ENCODE peak calls at places on chromosomes 11 and 22, in nine cellular contexts. One of them, this sample, is unnamed.

GRCh38 chr11:69536406-69536805 is 54.9 kb downstream of the LINC01488 start:
- DNase-seq in heart left ventricle: no peak
- DNase-seq in left lung: no peak
- DNase-seq in dorsolateral prefrontal cortex: no peak
- DNase-seq in BJ: no peak
- DNase-seq in pancreas: no peak
- DNase-seq in astrocyte of the spinal cord: no peak
- DNase-seq in AG10803: no peak
- DNase-seq in Panc1: no peak
- DNase-seq in this sample: no peak

GRCh38 chr11:91209751-91210150 is 986.9 kb upstream of the CHORDC1 start:
- DNase-seq in left lung: no peak
- DNase-seq in heart left ventricle: no peak
- DNase-seq in astrocyte of the spinal cord: no peak
- DNase-seq in BJ: no peak
- DNase-seq in pancreas: no peak
- DNase-seq in AG10803: no peak
- DNase-seq in dorsolateral prefrontal cortex: no peak
- DNase-seq in Panc1: no peak
- DNase-seq in this sample: no peak

GRCh38 chr11:14551380-14551779 is 31.2 kb upstream of the PSMA1 start:
- DNase-seq in Panc1: no peak
- DNase-seq in BJ: no peak
- DNase-seq in astrocyte of the spinal cord: no peak
- DNase-seq in AG10803: no peak
- DNase-seq in pancreas: no peak
- DNase-seq in heart left ventricle: no peak
- DNase-seq in dorsolateral prefrontal cortex: no peak
- DNase-seq in left lung: no peak
- DNase-seq in this sample: no peak

GRCh38 chr11:46256540-46257001 is 20.9 kb upstream of the CREB3L1 start:
- DNase-seq in BJ: no peak
- DNase-seq in dorsolateral prefrontal cortex: no peak
- DNase-seq in astrocyte of the spinal cord: no peak
- DNase-seq in Panc1: no peak
- DNase-seq in left lung: no peak
- DNase-seq in pancreas: no peak
- DNase-seq in AG10803: no peak
- DNase-seq in heart left ventricle: no peak
- DNase-seq in this sample: no peak

GRCh38 chr11:36354221-36355003 is 58.3 kb downstream of the PRR5L start:
- DNase-seq in heart left ventricle: no peak
- DNase-seq in left lung: no peak
- DNase-seq in pancreas: no peak
- DNase-seq in BJ: peak
- DNase-seq in dorsolateral prefrontal cortex: no peak
- DNase-seq in astrocyte of the spinal cord: peak
- DNase-seq in Panc1: no peak
- DNase-seq in AG10803: peak
- DNase-seq in this sample: peak

GRCh38 chr22:20786536-20786979 is 12.6 kb downstream of the SERPIND1 start:
- DNase-seq in pancreas: peak
- DNase-seq in BJ: no peak
- DNase-seq in dorsolateral prefrontal cortex: no peak
- DNase-seq in heart left ventricle: peak
- DNase-seq in astrocyte of the spinal cord: no peak
- DNase-seq in AG10803: no peak
- DNase-seq in left lung: no peak
- DNase-seq in Panc1: no peak
- DNase-seq in this sample: no peak

GRCh38 chr22:29733362-29734322 is 13.8 kb downstream of the CABP7 start:
- DNase-seq in heart left ventricle: peak
- DNase-seq in Panc1: no peak
- DNase-seq in BJ: no peak
- DNase-seq in dorsolateral prefrontal cortex: no peak
- DNase-seq in pancreas: no peak
- DNase-seq in astrocyte of the spinal cord: no peak
- DNase-seq in AG10803: no peak
- DNase-seq in left lung: no peak
- DNase-seq in this sample: no peak

GRCh38 chr22:27476729-27477128 is 324.8 kb downstream of the MN1 start:
- DNase-seq in AG10803: peak
- DNase-seq in dorsolateral prefrontal cortex: no peak
- DNase-seq in Panc1: no peak
- DNase-seq in heart left ventricle: no peak
- DNase-seq in pancreas: no peak
- DNase-seq in BJ: no peak
- DNase-seq in left lung: no peak
- DNase-seq in astrocyte of the spinal cord: peak
- DNase-seq in this sample: no peak

GRCh38 chr11:63888170-63889086 is 28.5 kb downstream of the RCOR2 start:
- DNase-seq in heart left ventricle: peak
- DNase-seq in BJ: no peak
- DNase-seq in pancreas: peak
- DNase-seq in dorsolateral prefrontal cortex: no peak
- DNase-seq in Panc1: no peak
- DNase-seq in astrocyte of the spinal cord: peak
- DNase-seq in AG10803: peak
- DNase-seq in left lung: peak
- DNase-seq in this sample: no peak
- H3K4me3 ChIP-seq in heart left ventricle: no peak
- H3K4me3 ChIP-seq in BJ: peak
- H3K4me3 ChIP-seq in pancreas: peak
- H3K4me3 ChIP-seq in dorsolateral prefrontal cortex: peak
- H3K4me3 ChIP-seq in Panc1: peak
- H3K4me3 ChIP-seq in astrocyte of the spinal cord: no peak
- H3K4me3 ChIP-seq in AG10803: peak
- H3K4me3 ChIP-seq in left lung: peak
- H3K4me3 ChIP-seq in this sample: no peak

GRCh38 chr11:44787981-44788380 is 61.2 kb downstream of the TSPAN18 start:
- DNase-seq in left lung: peak
- DNase-seq in heart left ventricle: no peak
- DNase-seq in pancreas: no peak
- DNase-seq in BJ: no peak
- DNase-seq in dorsolateral prefrontal cortex: no peak
- DNase-seq in astrocyte of the spinal cord: no peak
- DNase-seq in Panc1: no peak
- DNase-seq in AG10803: no peak
- DNase-seq in this sample: no peak

GRCh38 chr11:44784784-44785183 is 58.0 kb downstream of the TSPAN18 start:
- DNase-seq in Panc1: no peak
- DNase-seq in heart left ventricle: no peak
- DNase-seq in AG10803: no peak
- DNase-seq in dorsolateral prefrontal cortex: no peak
- DNase-seq in pancreas: no peak
- DNase-seq in BJ: no peak
- DNase-seq in astrocyte of the spinal cord: no peak
- DNase-seq in left lung: no peak
- DNase-seq in this sample: no peak

GRCh38 chr11:44787070-44787469 is 60.3 kb downstream of the TSPAN18 start:
- DNase-seq in AG10803: no peak
- DNase-seq in heart left ventricle: no peak
- DNase-seq in left lung: no peak
- DNase-seq in astrocyte of the spinal cord: no peak
- DNase-seq in Panc1: no peak
- DNase-seq in pancreas: no peak
- DNase-seq in dorsolateral prefrontal cortex: no peak
- DNase-seq in BJ: no peak
- DNase-seq in this sample: no peak

GRCh38 chr11:44784438-44784760 is 57.6 kb downstream of the TSPAN18 start:
- DNase-seq in left lung: no peak
- DNase-seq in pancreas: no peak
- DNase-seq in AG10803: no peak
- DNase-seq in dorsolateral prefrontal cortex: no peak
- DNase-seq in Panc1: no peak
- DNase-seq in heart left ventricle: no peak
- DNase-seq in astrocyte of the spinal cord: no peak
- DNase-seq in BJ: no peak
- DNase-seq in this sample: no peak

GRCh38 chr11:44785856-44786606 is 59.3 kb downstream of the TSPAN18 start:
- DNase-seq in AG10803: no peak
- DNase-seq in left lung: no peak
- DNase-seq in Panc1: no peak
- DNase-seq in pancreas: no peak
- DNase-seq in heart left ventricle: no peak
- DNase-seq in BJ: no peak
- DNase-seq in dorsolateral prefrontal cortex: no peak
- DNase-seq in astrocyte of the spinal cord: no peak
- DNase-seq in this sample: no peak
- TF ChIP-seq CTCF in AG10803: peak
- TF ChIP-seq CTCF in left lung: no peak
- TF ChIP-seq CTCF in Panc1: no peak
- TF ChIP-seq CTCF in pancreas: no peak
- TF ChIP-seq CTCF in heart left ventricle: peak
- TF ChIP-seq CTCF in BJ: peak
- TF ChIP-seq CTCF in dorsolateral prefrontal cortex: no peak
- TF ChIP-seq CTCF in astrocyte of the spinal cord: no peak
- TF ChIP-seq CTCF in this sample: peak

DNA sequence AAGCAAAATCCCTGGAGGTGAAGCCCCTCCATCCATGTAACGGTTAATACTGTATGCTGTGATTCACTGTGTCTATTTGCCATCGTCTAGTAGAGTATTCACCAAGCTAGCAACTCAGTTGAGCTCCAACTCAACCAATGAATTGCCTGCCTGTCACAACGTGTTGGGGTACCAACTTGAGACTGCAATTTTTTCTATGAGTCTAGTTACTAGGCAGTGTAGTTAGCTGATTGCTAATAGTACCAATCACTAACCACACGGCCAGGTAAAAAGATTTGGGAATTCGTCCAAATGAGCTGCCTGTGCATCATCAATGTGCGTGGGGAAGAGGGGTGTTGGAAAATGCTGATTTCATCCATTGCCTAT is 1.0 kb upstream of the BTG4 start:
- DNase-seq in dorsolateral prefrontal cortex: no peak
- DNase-seq in pancreas: no peak
- DNase-seq in Panc1: no peak
- DNase-seq in left lung: no peak
- DNase-seq in AG10803: no peak
- DNase-seq in heart left ventricle: no peak
- DNase-seq in BJ: no peak
- DNase-seq in astrocyte of the spinal cord: no peak
- DNase-seq in this sample: no peak
- H3K4me3 ChIP-seq in dorsolateral prefrontal cortex: peak
- H3K4me3 ChIP-seq in pancreas: no peak
- H3K4me3 ChIP-seq in Panc1: peak
- H3K4me3 ChIP-seq in left lung: no peak
- H3K4me3 ChIP-seq in AG10803: peak
- H3K4me3 ChIP-seq in heart left ventricle: no peak
- H3K4me3 ChIP-seq in BJ: peak
- H3K4me3 ChIP-seq in astrocyte of the spinal cord: no peak
- H3K4me3 ChIP-seq in this sample: no peak

GRCh38 chr11:120871924-120872323 is 152.0 kb upstream of the TBCEL start:
- DNase-seq in AG10803: no peak
- DNase-seq in BJ: no peak
- DNase-seq in pancreas: no peak
- DNase-seq in Panc1: no peak
- DNase-seq in left lung: no peak
- DNase-seq in heart left ventricle: no peak
- DNase-seq in dorsolateral prefrontal cortex: no peak
- DNase-seq in astrocyte of the spinal cord: no peak
- DNase-seq in this sample: no peak

GRCh38 chr11:120867988-120868387 is 155.9 kb upstream of the TBCEL start:
- DNase-seq in astrocyte of the spinal cord: no peak
- DNase-seq in left lung: no peak
- DNase-seq in dorsolateral prefrontal cortex: no peak
- DNase-seq in BJ: no peak
- DNase-seq in heart left ventricle: no peak
- DNase-seq in Panc1: no peak
- DNase-seq in pancreas: no peak
- DNase-seq in AG10803: no peak
- DNase-seq in this sample: no peak

GRCh38 chr11:120869097-120869496 is 154.8 kb upstream of the TBCEL start:
- DNase-seq in astrocyte of the spinal cord: no peak
- DNase-seq in Panc1: no peak
- DNase-seq in AG10803: no peak
- DNase-seq in BJ: no peak
- DNase-seq in left lung: no peak
- DNase-seq in pancreas: no peak
- DNase-seq in heart left ventricle: no peak
- DNase-seq in dorsolateral prefrontal cortex: no peak
- DNase-seq in this sample: no peak

GRCh38 chr11:120867531-120867930 is 156.4 kb upstream of the TBCEL start:
- DNase-seq in BJ: no peak
- DNase-seq in Panc1: no peak
- DNase-seq in astrocyte of the spinal cord: no peak
- DNase-seq in pancreas: no peak
- DNase-seq in AG10803: no peak
- DNase-seq in heart left ventricle: no peak
- DNase-seq in dorsolateral prefrontal cortex: no peak
- DNase-seq in left lung: no peak
- DNase-seq in this sample: no peak

DNA sequence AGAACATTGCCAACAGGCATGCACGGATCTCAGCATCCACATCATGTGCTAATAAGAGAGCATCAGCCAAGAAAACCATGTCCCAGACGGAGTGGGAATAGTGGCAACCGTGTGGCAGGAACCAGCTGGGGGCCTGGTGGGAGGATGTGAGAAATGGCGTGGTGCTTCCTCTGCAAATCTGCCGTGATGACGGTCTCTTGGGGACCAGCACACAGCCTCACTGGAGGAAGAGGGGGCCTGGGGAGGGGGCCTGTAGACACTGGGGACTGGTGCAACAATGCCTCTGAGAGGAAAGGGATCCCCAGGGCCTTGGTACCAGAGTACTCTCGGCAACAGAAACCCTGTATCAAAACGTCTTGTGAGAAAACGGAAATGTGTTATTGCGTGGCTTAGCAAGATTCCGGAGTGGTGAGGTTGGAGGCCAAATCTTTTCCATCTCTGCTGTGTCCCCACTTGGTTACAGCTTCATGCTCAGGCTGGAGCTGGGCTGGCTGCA is 154.3 kb upstream of the TBCEL start:
- DNase-seq in AG10803: no peak
- DNase-seq in astrocyte of the spinal cord: no peak
- DNase-seq in pancreas: no peak
- DNase-seq in Panc1: no peak
- DNase-seq in BJ: no peak
- DNase-seq in left lung: no peak
- DNase-seq in dorsolateral prefrontal cortex: no peak
- DNase-seq in heart left ventricle: no peak
- DNase-seq in this sample: no peak
- TF ChIP-seq CTCF in AG10803: no peak
- TF ChIP-seq CTCF in astrocyte of the spinal cord: no peak
- TF ChIP-seq CTCF in pancreas: no peak
- TF ChIP-seq CTCF in Panc1: no peak
- TF ChIP-seq CTCF in BJ: no peak
- TF ChIP-seq CTCF in left lung: no peak
- TF ChIP-seq CTCF in dorsolateral prefrontal cortex: no peak
- TF ChIP-seq CTCF in heart left ventricle: no peak
- TF ChIP-seq CTCF in this sample: no peak

GRCh38 chr11:26994579-26995210 is 783 bp downstream of the FIBIN start:
- DNase-seq in astrocyte of the spinal cord: no peak
- DNase-seq in AG10803: peak
- DNase-seq in left lung: no peak
- DNase-seq in pancreas: peak
- DNase-seq in dorsolateral prefrontal cortex: no peak
- DNase-seq in BJ: no peak
- DNase-seq in heart left ventricle: peak
- DNase-seq in Panc1: no peak
- DNase-seq in this sample: no peak
- H3K4me3 ChIP-seq in astrocyte of the spinal cord: peak
- H3K4me3 ChIP-seq in AG10803: peak
- H3K4me3 ChIP-seq in left lung: peak
- H3K4me3 ChIP-seq in pancreas: no peak
- H3K4me3 ChIP-seq in dorsolateral prefrontal cortex: peak
- H3K4me3 ChIP-seq in BJ: peak
- H3K4me3 ChIP-seq in heart left ventricle: peak
- H3K4me3 ChIP-seq in Panc1: no peak
- H3K4me3 ChIP-seq in this sample: peak

This sample was measured in AG09309.